ENCODE peak calls at places on chromosome X, in five cellular contexts. S is SHP77 treated with DMSO at 0.1 percent for 48 hours; H is ascending aorta; P is substantia nigra; W is stimulated activated CD8-positive, alpha-beta memory T cell treated with anti-CD3 and anti-CD28 coated beads, Interleukin-12 subunit alpha, Interleukin-12 subunit beta, amount 100 ng/mL, for 4 hours. D is an unnamed sample.

GRCh38 chrX:75603833-75604232 is 81.0 kb upstream of the ZDHHC15 start:
- DNase-seq in W (no peak), S (peak), P (no peak), H (no peak), D (no peak)

GRCh38 chrX:124033821-124034220 is 72.3 kb downstream of the STAG2 start:
- DNase-seq in S (no peak), P (no peak), W (no peak), H (no peak), D (no peak)

GRCh38 chrX:13125188-13125587 is 80.8 kb upstream of the FAM9C start:
- DNase-seq in S (no peak), H (no peak), P (no peak), W (no peak), D (no peak)

GRCh38 chrX:989959-990510 is 222.4 kb downstream of the CRLF2 start:
- DNase-seq in W (peak), H (peak), S (peak), P (peak), D (peak)

GRCh38 chrX:47232803-47233332 is at the start of gene USP11:
- DNase-seq in P (no peak), S (peak), H (no peak), W (peak), D (peak)

GRCh38 chrX:107978707-107979307 is 3.4 kb downstream of the TEX13B start:
- DNase-seq in S (peak), P (no peak), H (no peak), W (no peak), D (peak)

GRCh38 chrX:46572295-46572936 is 1.1 kb upstream of the CHST7 start:
- DNase-seq in H (no peak), W (no peak), S (no peak), P (no peak), D (no peak)

GRCh38 chrX:40012039-40012799 is 85.5 kb downstream of the BCOR start:
- DNase-seq in H (no peak), S (no peak), W (no peak), P (no peak), D (peak)

GRCh38 chrX:151977009-151977408 is 2.5 kb upstream of the GABRE start:
- DNase-seq in P (no peak), H (no peak), W (no peak), S (no peak), D (no peak)

GRCh38 chrX:129833153-129834004 is 10.3 kb downstream of the ZDHHC9 start:
- DNase-seq in W (no peak), S (no peak), P (no peak), H (no peak), D (no peak)

GRCh38 chrX:39975094-39975865 is 122.5 kb downstream of the BCOR start:
- DNase-seq in P (no peak), H (no peak), W (no peak), S (no peak), D (no peak)

GRCh38 chrX:112313201-112313600 is 230.6 kb upstream of the TRPC5 start:
- DNase-seq in H (no peak), S (no peak), P (no peak), W (no peak), D (no peak)

GRCh38 chrX:148577711-148578110 is 77.3 kb downstream of the AFF2 start:
- DNase-seq in S (no peak), H (no peak), W (no peak), P (no peak), D (no peak)

GRCh38 chrX:19760841-19761512 is 126.4 kb downstream of the SH3KBP1 start:
- DNase-seq in P (no peak), W (no peak), H (no peak), S (no peak), D (no peak)

GRCh38 chrX:123626962-123627361 is 105.9 kb downstream of the THOC2 start:
- DNase-seq in P (no peak), W (no peak), S (no peak), H (no peak), D (no peak)

GRCh38 chrX:131792789-131793462 is 230.2 kb upstream of the STK26 start:
- DNase-seq in P (peak), H (peak), S (no peak), W (peak), D (no peak)

GRCh38 chrX:138929905-138930304 is 218.4 kb upstream of the FGF13 start:
- DNase-seq in P (no peak), H (no peak), S (no peak), W (no peak), D (no peak)

GRCh38 chrX:134161162-134161561 is 75.8 kb upstream of the CCDC160 start:
- DNase-seq in S (no peak), W (no peak), P (no peak), H (no peak), D (no peak)

GRCh38 chrX:69093960-69094935 is 71.0 kb downstream of the PJA1 start:
- DNase-seq in W (no peak), S (no peak), H (no peak), P (peak), D (peak)

D was measured in endodermal cell.